ENCODE peak calls at places on chromosomes 13 and 19, in eight cellular contexts. W is tibial nerve; B is WERI-Rb-1; M is SW480; A is stimulated activated naive B cell treated with anti-CD40 and anti-IgM and Interleukin-4, amounts not matched to agents 10 μg/mL and 1 μg/mL and 100 μg/mL, for 72 hours; D is stimulated activated CD4-positive, alpha-beta T cell treated with anti-CD3 and anti-CD28 coated beads, Interleukin-1b, Interleukin-23, amount 100 ng/mL, for 4 hours; S is Caki2; Q is activated T-cell treated with anti-CD3 and anti-CD28 coated beads, Interleukin-2, amount 50 U/mL, for 72 hours. L is an unnamed sample.

GRCh38 chr19:2548966-2549365 is 73.0 kb downstream of the GADD45B start:
- DNase-seq in B (no peak), Q (no peak), D (no peak), M (no peak), W (no peak), S (no peak), A (no peak), L (no peak)

GRCh38 chr19:41746593-41747227 is 8.6 kb upstream of the CEACAM6 start:
- DNase-seq in A (peak), Q (peak), B (peak), M (peak), S (peak), D (peak), W (no peak), L (peak)

GRCh38 chr13:76937416-76937815 is 10.9 kb upstream of the ACOD1 start:
- DNase-seq in S (peak), D (no peak), B (no peak), Q (no peak), M (peak), A (no peak), W (no peak), L (peak)

GRCh38 chr19:34731019-34731829 is 2.8 kb upstream of the ZNF181 start:
- DNase-seq in D (no peak), W (no peak), S (no peak), Q (no peak), A (no peak), B (no peak), M (no peak), L (no peak)

GRCh38 chr13:46143239-46143701 is 38.4 kb upstream of the CPB2 start:
- DNase-seq in Q (no peak), M (peak), D (no peak), W (no peak), S (no peak), B (no peak), A (no peak), L (no peak)

GRCh38 chr13:89568276-89568675 is 1779.2 kb upstream of the MIR17HG start:
- DNase-seq in W (no peak), D (no peak), A (no peak), B (no peak), Q (no peak), S (no peak), M (no peak), L (no peak)

GRCh38 chr13:28375250-28375930 is 119.5 kb downstream of the FLT1 start:
- DNase-seq in S (no peak), D (no peak), M (no peak), A (no peak), W (no peak), Q (no peak), B (peak), L (no peak)

GRCh38 chr13:111629933-111630332 is 309.5 kb downstream of the TEX29 start:
- DNase-seq in M (no peak), W (no peak), Q (no peak), A (no peak), B (no peak), S (no peak), D (no peak), L (no peak)

GRCh38 chr13:51518847-51519246 is 65.4 kb upstream of the WDFY2 start:
- DNase-seq in B (no peak), D (no peak), A (no peak), M (no peak), S (peak), W (no peak), Q (peak), L (no peak)

GRCh38 chr13:109836629-109837607 is 50.5 kb upstream of the IRS2 start:
- DNase-seq in Q (no peak), S (peak), D (no peak), A (no peak), B (no peak), W (no peak), M (peak), L (no peak)